ENCODE peak calls at places on chromosomes 7 and 10, in nine cellular contexts. U, J, K, B, P, H, X, R and V are unnamed samples.

GRCh38 chr7:96837583-96837982 is 127.9 kb upstream of the SEM1 start:
- DNase-seq in U (no peak), J (no peak), K (no peak), B (no peak), P (peak), H (peak), X (no peak), R (no peak), V (no peak)

GRCh38 chr10:71429304-71429703 is 32.6 kb downstream of the CDH23 start:
- DNase-seq in U (no peak), J (no peak), K (no peak), B (no peak), P (no peak), H (no peak), X (no peak), R (no peak), V (no peak)

GRCh38 chr7:22302951-22303423 is 54.0 kb downstream of the RAPGEF5 start:
- DNase-seq in U (no peak), J (peak), K (no peak), B (no peak), P (no peak), H (no peak), X (no peak), R (peak), V (no peak)

GRCh38 chr7:94445696-94446194 is 51.0 kb downstream of the COL1A2 start:
- DNase-seq in U (no peak), J (no peak), K (no peak), B (no peak), P (no peak), H (no peak), X (peak), R (no peak), V (no peak)

GRCh38 chr10:98259606-98260319 is 8.2 kb downstream of the LOXL4 start:
- DNase-seq in U (no peak), J (no peak), K (no peak), B (no peak), P (no peak), H (no peak), X (no peak), R (no peak), V (no peak)

GRCh38 chr10:127923646-127924045 is 16.7 kb downstream of the PTPRE start:
- DNase-seq in U (no peak), J (no peak), K (no peak), B (no peak), P (no peak), H (no peak), X (no peak), R (no peak), V (no peak)

GRCh38 chr10:116540814-116541213 is 4.9 kb upstream of the PNLIP start:
- DNase-seq in U (no peak), J (no peak), K (no peak), B (no peak), P (no peak), H (no peak), X (no peak), R (no peak), V (no peak)

GRCh38 chr10:100519321-100520051 is at the start of gene SEC31B:
- DNase-seq in U (no peak), J (no peak), K (peak), B (no peak), P (no peak), H (no peak), X (no peak), R (peak), V (no peak)

GRCh38 chr10:52874541-52874940 is 102.0 kb upstream of the MBL2 start:
- DNase-seq in U (no peak), J (no peak), K (no peak), B (no peak), P (no peak), H (no peak), X (no peak), R (no peak), V (no peak)

GRCh38 chr7:100157334-100158228 is 942 bp downstream of the TRAPPC14 start:
- DNase-seq in U (peak), J (peak), K (no peak), B (no peak), P (no peak), H (no peak), X (no peak), R (peak), V (no peak)

GRCh38 chr7:4604456-4604940 is 77.6 kb upstream of the FOXK1 start:
- DNase-seq in U (no peak), J (no peak), K (no peak), B (no peak), P (no peak), H (no peak), X (no peak), R (no peak), V (no peak)

GRCh38 chr7:13279854-13280435 is 592.5 kb downstream of the ARL4A start:
- DNase-seq in U (no peak), J (peak), K (no peak), B (no peak), P (no peak), H (no peak), X (peak), R (no peak), V (peak)

GRCh38 chr7:137992738-137993394 is 9.0 kb downstream of the CREB3L2 start:
- DNase-seq in U (peak), J (peak), K (no peak), B (no peak), P (peak), H (no peak), X (no peak), R (peak), V (peak)

GRCh38 chr10:43355749-43356371 is 15.6 kb upstream of the FXYD4 start:
- DNase-seq in U (no peak), J (no peak), K (no peak), B (no peak), P (no peak), H (no peak), X (no peak), R (no peak), V (no peak)

GRCh38 chr7:130513447-130513846 is 21.6 kb downstream of the MEST start:
- DNase-seq in U (no peak), J (no peak), K (no peak), B (no peak), P (no peak), H (no peak), X (no peak), R (no peak), V (no peak)

GRCh38 chr10:86194684-86195083 is 171.9 kb downstream of the GRID1 start:
- DNase-seq in U (no peak), J (no peak), K (no peak), B (no peak), P (no peak), H (no peak), X (no peak), R (no peak), V (no peak)